ENCODE peak calls at places on chromosomes 7 and 10, in five cellular contexts. One of them, this sample, is unnamed.
A peak's percentile ranks its signal among the peaks of the same experiment; 100 is the strongest.

GRCh38 chr7:38311329-38311937 is 38.0 kb upstream of the TARP start:
- DNase-seq in right lobe of liver: peak; percentile 53
- DNase-seq in transverse colon: peak; percentile 38
- DNase-seq in sigmoid colon: no peak
- DNase-seq in breast epithelium: no peak
- DNase-seq in this sample: peak; percentile 47

GRCh38 chr10:5627486-5628044 is 38.8 kb downstream of the ASB13 start:
- DNase-seq in sigmoid colon: no peak
- DNase-seq in transverse colon: no peak
- DNase-seq in breast epithelium: no peak
- DNase-seq in right lobe of liver: no peak
- DNase-seq in this sample: no peak

GRCh38 chr10:91541481-91541880 is 91.4 kb downstream of the PPP1R3C start:
- DNase-seq in breast epithelium: no peak
- DNase-seq in sigmoid colon: no peak
- DNase-seq in transverse colon: no peak
- DNase-seq in right lobe of liver: no peak
- DNase-seq in this sample: no peak

GRCh38 chr7:115997221-115997620 is 33.3 kb downstream of the TFEC start:
- DNase-seq in right lobe of liver: no peak
- DNase-seq in transverse colon: no peak
- DNase-seq in sigmoid colon: no peak
- DNase-seq in breast epithelium: no peak
- DNase-seq in this sample: no peak

GRCh38 chr10:33005322-33006282 is 47.6 kb upstream of the ITGB1 start:
- DNase-seq in breast epithelium: peak; percentile 82
- DNase-seq in right lobe of liver: peak; percentile 91
- DNase-seq in sigmoid colon: peak; percentile 95
- DNase-seq in transverse colon: peak; percentile 82
- DNase-seq in this sample: no peak

GRCh38 chr7:159145544-159145891 is 851 bp upstream of the VIPR2 start:
- DNase-seq in right lobe of liver: no peak
- DNase-seq in breast epithelium: no peak
- DNase-seq in sigmoid colon: no peak
- DNase-seq in transverse colon: no peak
- DNase-seq in this sample: no peak

GRCh38 chr10:1205450-1206030 is 149.4 kb downstream of the WDR37 start:
- DNase-seq in breast epithelium: no peak
- DNase-seq in right lobe of liver: no peak
- DNase-seq in transverse colon: no peak
- DNase-seq in sigmoid colon: no peak
- DNase-seq in this sample: no peak

GRCh38 chr10:111993321-111993720 is 190.2 kb downstream of the GPAM start:
- DNase-seq in right lobe of liver: no peak
- DNase-seq in sigmoid colon: no peak
- DNase-seq in breast epithelium: no peak
- DNase-seq in transverse colon: no peak
- DNase-seq in this sample: no peak

GRCh38 chr7:116417593-116418345 is 81.8 kb upstream of the CAV2 start:
- DNase-seq in sigmoid colon: no peak
- DNase-seq in right lobe of liver: peak; percentile 21
- DNase-seq in transverse colon: no peak
- DNase-seq in breast epithelium: no peak
- DNase-seq in this sample: no peak

GRCh38 chr7:111104710-111105109 is 13.8 kb downstream of the LRRN3 start:
- DNase-seq in transverse colon: no peak
- DNase-seq in right lobe of liver: no peak
- DNase-seq in sigmoid colon: no peak
- DNase-seq in breast epithelium: no peak
- DNase-seq in this sample: no peak

GRCh38 chr7:155533827-155534690 is 12.3 kb downstream of the CNPY1 start:
- DNase-seq in transverse colon: no peak
- DNase-seq in right lobe of liver: no peak
- DNase-seq in sigmoid colon: peak; percentile 40
- DNase-seq in breast epithelium: no peak
- DNase-seq in this sample: peak; percentile 74

GRCh38 chr10:71761105-71761511 is 12.2 kb downstream of the VSIR start:
- DNase-seq in transverse colon: no peak
- DNase-seq in right lobe of liver: no peak
- DNase-seq in breast epithelium: no peak
- DNase-seq in sigmoid colon: no peak
- DNase-seq in this sample: no peak

GRCh38 chr7:2069472-2069860 is 163.3 kb downstream of the MAD1L1 start:
- DNase-seq in sigmoid colon: no peak
- DNase-seq in right lobe of liver: no peak
- DNase-seq in transverse colon: no peak
- DNase-seq in breast epithelium: no peak
- DNase-seq in this sample: no peak

GRCh38 chr10:66586073-66586472 is 339.8 kb upstream of the LRRTM3 start:
- DNase-seq in right lobe of liver: no peak
- DNase-seq in sigmoid colon: no peak
- DNase-seq in breast epithelium: no peak
- DNase-seq in transverse colon: peak; percentile 24
- DNase-seq in this sample: no peak

GRCh38 chr10:86659161-86659691 is 4.9 kb downstream of the OPN4 start:
- DNase-seq in right lobe of liver: peak; percentile 8
- DNase-seq in breast epithelium: no peak
- DNase-seq in sigmoid colon: peak; percentile 53
- DNase-seq in transverse colon: no peak
- DNase-seq in this sample: no peak

GRCh38 chr7:81457858-81458522 is 311.9 kb downstream of the HGF start:
- DNase-seq in breast epithelium: no peak
- DNase-seq in transverse colon: no peak
- DNase-seq in sigmoid colon: no peak
- DNase-seq in right lobe of liver: no peak
- DNase-seq in this sample: no peak

GRCh38 chr10:123044391-123044790 is 35.6 kb downstream of the ACADSB start:
- DNase-seq in breast epithelium: no peak
- DNase-seq in sigmoid colon: no peak
- DNase-seq in transverse colon: no peak
- DNase-seq in right lobe of liver: no peak
- DNase-seq in this sample: no peak

GRCh38 chr10:74255214-74255613 is 104.2 kb downstream of the ADK start:
- DNase-seq in right lobe of liver: no peak
- DNase-seq in breast epithelium: no peak
- DNase-seq in sigmoid colon: no peak
- DNase-seq in transverse colon: no peak
- DNase-seq in this sample: no peak

GRCh38 chr10:29870522-29871044 is 188.8 kb downstream of the JCAD start:
- DNase-seq in right lobe of liver: no peak
- DNase-seq in breast epithelium: no peak
- DNase-seq in transverse colon: no peak
- DNase-seq in sigmoid colon: no peak
- DNase-seq in this sample: no peak

GRCh38 chr7:11458736-11459483 is 373.1 kb downstream of the THSD7A start:
- DNase-seq in sigmoid colon: no peak
- DNase-seq in transverse colon: no peak
- DNase-seq in right lobe of liver: no peak
- DNase-seq in breast epithelium: no peak
- DNase-seq in this sample: no peak

GRCh38 chr10:132350391-132350790 is 18.4 kb downstream of the LRRC27 start:
- DNase-seq in sigmoid colon: peak; percentile 52
- DNase-seq in right lobe of liver: peak; percentile 8
- DNase-seq in breast epithelium: no peak
- DNase-seq in transverse colon: no peak
- DNase-seq in this sample: no peak

GRCh38 chr7:45882465-45882810 is 5.8 kb upstream of the IGFBP1 start:
- DNase-seq in right lobe of liver: no peak
- DNase-seq in sigmoid colon: no peak
- DNase-seq in transverse colon: no peak
- DNase-seq in breast epithelium: no peak
- DNase-seq in this sample: no peak

GRCh38 chr7:132846086-132846485 is 235.8 kb downstream of the CHCHD3 start:
- DNase-seq in transverse colon: no peak
- DNase-seq in sigmoid colon: no peak
- DNase-seq in breast epithelium: no peak
- DNase-seq in right lobe of liver: no peak
- DNase-seq in this sample: no peak

GRCh38 chr10:100345570-100346330 is 1.3 kb upstream of the SCD start:
- DNase-seq in sigmoid colon: no peak
- DNase-seq in right lobe of liver: peak; percentile 63
- DNase-seq in breast epithelium: no peak
- DNase-seq in transverse colon: no peak
- DNase-seq in this sample: no peak

GRCh38 chr7:116380030-116380429 is 119.5 kb upstream of the CAV2 start:
- DNase-seq in transverse colon: no peak
- DNase-seq in right lobe of liver: no peak
- DNase-seq in sigmoid colon: no peak
- DNase-seq in breast epithelium: no peak
- DNase-seq in this sample: no peak

GRCh38 chr7:28815369-28815927 is 142.7 kb downstream of the TRIL start:
- DNase-seq in breast epithelium: no peak
- DNase-seq in transverse colon: no peak
- DNase-seq in sigmoid colon: no peak
- DNase-seq in right lobe of liver: no peak
- DNase-seq in this sample: no peak

GRCh38 chr7:147298611-147299043 is 1182.0 kb downstream of the CNTNAP2 start:
- DNase-seq in breast epithelium: no peak
- DNase-seq in sigmoid colon: no peak
- DNase-seq in transverse colon: no peak
- DNase-seq in right lobe of liver: no peak
- DNase-seq in this sample: no peak

GRCh38 chr10:49598986-49599385 is 11.1 kb upstream of the SLC18A3 start:
- DNase-seq in breast epithelium: no peak
- DNase-seq in sigmoid colon: no peak
- DNase-seq in right lobe of liver: no peak
- DNase-seq in transverse colon: no peak
- DNase-seq in this sample: no peak

GRCh38 chr7:65981965-65982792 is at the start of gene GUSB:
- DNase-seq in right lobe of liver: peak; percentile 93
- DNase-seq in sigmoid colon: peak; percentile 95
- DNase-seq in transverse colon: peak; percentile 95
- DNase-seq in breast epithelium: peak; percentile 69
- DNase-seq in this sample: peak; percentile 90
- TF ChIP-seq POLR2A in right lobe of liver: peak; percentile 83
- TF ChIP-seq POLR2A in sigmoid colon: peak; percentile 59
- TF ChIP-seq POLR2A in transverse colon: peak; percentile 76
- TF ChIP-seq POLR2A in breast epithelium: no peak
- TF ChIP-seq POLR2A in this sample: peak; percentile 49

GRCh38 chr7:73738612-73739386 is at the start of gene ABHD11:
- DNase-seq in breast epithelium: peak; percentile 97
- DNase-seq in right lobe of liver: peak; percentile 99
- DNase-seq in sigmoid colon: peak; percentile 100
- DNase-seq in transverse colon: peak; percentile 100
- DNase-seq in this sample: peak; percentile 97
- TF ChIP-seq POLR2A in breast epithelium: peak; percentile 70
- TF ChIP-seq POLR2A in right lobe of liver: peak; percentile 88
- TF ChIP-seq POLR2A in sigmoid colon: peak; percentile 82
- TF ChIP-seq POLR2A in transverse colon: peak; percentile 95
- TF ChIP-seq POLR2A in this sample: peak; percentile 56

GRCh38 chr10:43389867-43390266 is 18.4 kb downstream of the FXYD4 start:
- DNase-seq in transverse colon: no peak
- DNase-seq in breast epithelium: no peak
- DNase-seq in sigmoid colon: peak; percentile 33
- DNase-seq in right lobe of liver: no peak
- DNase-seq in this sample: no peak

GRCh38 chr10:43390791-43391190 is 18.2 kb downstream of the HNRNPF start:
- DNase-seq in breast epithelium: no peak
- DNase-seq in sigmoid colon: peak; percentile 52
- DNase-seq in transverse colon: no peak
- DNase-seq in right lobe of liver: no peak
- DNase-seq in this sample: no peak

GRCh38 chr10:43387678-43388032 is 16.2 kb downstream of the FXYD4 start:
- DNase-seq in sigmoid colon: peak; percentile 59
- DNase-seq in transverse colon: no peak
- DNase-seq in right lobe of liver: no peak
- DNase-seq in breast epithelium: no peak
- DNase-seq in this sample: no peak

GRCh38 chr10:43392757-43393156 is 16.2 kb downstream of the HNRNPF start:
- DNase-seq in sigmoid colon: peak; percentile 14
- DNase-seq in right lobe of liver: no peak
- DNase-seq in transverse colon: no peak
- DNase-seq in breast epithelium: no peak
- DNase-seq in this sample: no peak

GRCh38 chr10:43390333-43390732 is 18.7 kb downstream of the HNRNPF start:
- DNase-seq in sigmoid colon: peak; percentile 2
- DNase-seq in transverse colon: no peak
- DNase-seq in breast epithelium: no peak
- DNase-seq in right lobe of liver: no peak
- DNase-seq in this sample: no peak
- TF ChIP-seq POLR2A in sigmoid colon: no peak
- TF ChIP-seq POLR2A in transverse colon: no peak
- TF ChIP-seq POLR2A in breast epithelium: no peak
- TF ChIP-seq POLR2A in right lobe of liver: no peak
- TF ChIP-seq POLR2A in this sample: no peak

GRCh38 chr7:53684693-53685092 is 649.3 kb downstream of the POM121L12 start:
- DNase-seq in transverse colon: no peak
- DNase-seq in sigmoid colon: no peak
- DNase-seq in right lobe of liver: no peak
- DNase-seq in breast epithelium: no peak
- DNase-seq in this sample: no peak
- TF ChIP-seq POLR2A in transverse colon: no peak
- TF ChIP-seq POLR2A in sigmoid colon: no peak
- TF ChIP-seq POLR2A in right lobe of liver: no peak
- TF ChIP-seq POLR2A in breast epithelium: no peak
- TF ChIP-seq POLR2A in this sample: no peak

GRCh38 chr7:929311-929711 is 25.2 kb downstream of the ADAP1 start:
- DNase-seq in right lobe of liver: peak; percentile 11
- DNase-seq in transverse colon: peak; percentile 4
- DNase-seq in breast epithelium: no peak
- DNase-seq in sigmoid colon: peak; percentile 57
- DNase-seq in this sample: no peak

GRCh38 chr7:926061-927030 is 28.1 kb downstream of the ADAP1 start:
- DNase-seq in sigmoid colon: peak; percentile 64
- DNase-seq in transverse colon: peak; percentile 91
- DNase-seq in right lobe of liver: peak; percentile 15
- DNase-seq in breast epithelium: no peak
- DNase-seq in this sample: no peak

GRCh38 chr7:924541-925231 is 29.8 kb downstream of the ADAP1 start:
- DNase-seq in right lobe of liver: peak; percentile 28
- DNase-seq in transverse colon: peak; percentile 38
- DNase-seq in breast epithelium: no peak
- DNase-seq in sigmoid colon: peak; percentile 66
- DNase-seq in this sample: peak; percentile 80

GRCh38 chr7:925601-926000 is 28.9 kb downstream of the ADAP1 start:
- DNase-seq in right lobe of liver: peak; percentile 25
- DNase-seq in sigmoid colon: peak; percentile 82
- DNase-seq in transverse colon: peak; percentile 78
- DNase-seq in breast epithelium: no peak
- DNase-seq in this sample: no peak

DNA sequence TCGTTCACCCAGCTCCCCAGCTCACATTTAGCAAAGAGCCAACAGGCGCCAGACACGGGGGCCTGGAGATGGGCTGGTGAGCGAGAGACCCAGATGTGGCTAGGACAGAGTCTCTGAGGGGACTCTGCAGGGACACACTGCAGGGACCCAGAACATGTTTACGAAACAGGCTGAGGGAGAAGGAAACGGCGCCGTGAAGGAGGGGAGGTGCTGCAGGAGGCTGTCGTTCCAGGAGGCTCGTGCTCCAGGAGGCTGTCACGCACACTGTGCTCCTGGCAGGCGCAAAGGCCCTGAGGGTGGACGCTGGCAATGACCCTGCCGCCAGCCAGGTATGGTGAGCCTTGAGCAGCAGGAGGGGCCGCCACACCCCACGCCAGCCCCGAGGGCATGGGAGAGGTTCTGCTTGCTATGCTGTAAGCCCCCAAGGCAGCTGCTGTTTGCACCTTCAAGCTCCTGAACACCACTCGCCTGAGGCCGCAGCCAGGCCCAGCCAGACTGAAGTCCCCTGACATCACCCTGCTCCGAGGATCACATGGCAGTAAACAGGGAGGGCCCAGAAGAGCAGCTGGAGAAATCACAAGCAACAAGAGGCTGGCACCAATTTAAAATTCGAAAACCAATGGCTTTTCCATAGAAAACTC is 27.3 kb downstream of the ADAP1 start:
- DNase-seq in breast epithelium: no peak
- DNase-seq in sigmoid colon: peak; percentile 54
- DNase-seq in right lobe of liver: peak; percentile 17
- DNase-seq in transverse colon: peak; percentile 49
- DNase-seq in this sample: no peak
- TF ChIP-seq POLR2A in breast epithelium: no peak
- TF ChIP-seq POLR2A in sigmoid colon: no peak
- TF ChIP-seq POLR2A in right lobe of liver: no peak
- TF ChIP-seq POLR2A in transverse colon: no peak
- TF ChIP-seq POLR2A in this sample: no peak